ENCODE peak calls at places on chromosomes 16 and 17, in seven cellular contexts. One of them, this sample, is unnamed.

GRCh38 chr17:42340691-42341127 is 47.5 kb downstream of the STAT3 start:
- DNase-seq in MM.1S: peak
- DNase-seq in fibroblast of lung: no peak
- DNase-seq in CD4-positive, alpha-beta T cell: no peak
- DNase-seq in body of pancreas: no peak
- DNase-seq in upper lobe of right lung: no peak
- DNase-seq in fibroblast of villous mesenchyme: no peak
- DNase-seq in this sample: no peak

GRCh38 chr16:82699711-82700495 is 73.1 kb downstream of the CDH13 start:
- DNase-seq in CD4-positive, alpha-beta T cell: no peak
- DNase-seq in upper lobe of right lung: no peak
- DNase-seq in MM.1S: no peak
- DNase-seq in fibroblast of lung: peak
- DNase-seq in body of pancreas: peak
- DNase-seq in fibroblast of villous mesenchyme: peak
- DNase-seq in this sample: no peak

GRCh38 chr17:51711581-51711980 is 446.9 kb downstream of the CA10 start:
- DNase-seq in fibroblast of lung: no peak
- DNase-seq in upper lobe of right lung: no peak
- DNase-seq in MM.1S: no peak
- DNase-seq in body of pancreas: no peak
- DNase-seq in CD4-positive, alpha-beta T cell: no peak
- DNase-seq in fibroblast of villous mesenchyme: no peak
- DNase-seq in this sample: no peak

GRCh38 chr16:23434380-23434779 is 18.6 kb downstream of the COG7 start:
- DNase-seq in upper lobe of right lung: no peak
- DNase-seq in MM.1S: peak
- DNase-seq in body of pancreas: peak
- DNase-seq in fibroblast of villous mesenchyme: peak
- DNase-seq in CD4-positive, alpha-beta T cell: no peak
- DNase-seq in fibroblast of lung: peak
- DNase-seq in this sample: peak

GRCh38 chr17:83189013-83189672 is 109.7 kb downstream of the METRNL start:
- DNase-seq in fibroblast of villous mesenchyme: no peak
- DNase-seq in body of pancreas: peak
- DNase-seq in CD4-positive, alpha-beta T cell: no peak
- DNase-seq in upper lobe of right lung: no peak
- DNase-seq in fibroblast of lung: no peak
- DNase-seq in MM.1S: no peak
- DNase-seq in this sample: no peak

GRCh38 chr16:27973678-27974077 is 89.8 kb downstream of the GSG1L start:
- DNase-seq in upper lobe of right lung: peak
- DNase-seq in MM.1S: no peak
- DNase-seq in fibroblast of villous mesenchyme: no peak
- DNase-seq in fibroblast of lung: no peak
- DNase-seq in body of pancreas: no peak
- DNase-seq in CD4-positive, alpha-beta T cell: no peak
- DNase-seq in this sample: no peak

GRCh38 chr17:50604470-50604869 is 30.2 kb upstream of the ABCC3 start:
- DNase-seq in MM.1S: no peak
- DNase-seq in fibroblast of lung: peak
- DNase-seq in body of pancreas: peak
- DNase-seq in upper lobe of right lung: no peak
- DNase-seq in CD4-positive, alpha-beta T cell: no peak
- DNase-seq in fibroblast of villous mesenchyme: peak
- DNase-seq in this sample: no peak

GRCh38 chr16:88737298-88738166 is 31.2 kb downstream of the CTU2 start:
- DNase-seq in MM.1S: peak
- DNase-seq in CD4-positive, alpha-beta T cell: peak
- DNase-seq in fibroblast of lung: peak
- DNase-seq in fibroblast of villous mesenchyme: peak
- DNase-seq in upper lobe of right lung: peak
- DNase-seq in body of pancreas: peak
- DNase-seq in this sample: peak

GRCh38 chr16:15639061-15639568 is 3.8 kb downstream of the MARF1 start:
- DNase-seq in fibroblast of villous mesenchyme: no peak
- DNase-seq in CD4-positive, alpha-beta T cell: peak
- DNase-seq in upper lobe of right lung: no peak
- DNase-seq in MM.1S: no peak
- DNase-seq in fibroblast of lung: no peak
- DNase-seq in body of pancreas: no peak
- DNase-seq in this sample: no peak

GRCh38 chr17:20095366-20096080 is 86.4 kb downstream of the SPECC1 start:
- DNase-seq in upper lobe of right lung: no peak
- DNase-seq in CD4-positive, alpha-beta T cell: no peak
- DNase-seq in fibroblast of lung: peak
- DNase-seq in body of pancreas: peak
- DNase-seq in MM.1S: no peak
- DNase-seq in fibroblast of villous mesenchyme: peak
- DNase-seq in this sample: peak

GRCh38 chr17:13776027-13776551 is 174.4 kb upstream of the HS3ST3A1 start:
- DNase-seq in MM.1S: no peak
- DNase-seq in body of pancreas: no peak
- DNase-seq in fibroblast of villous mesenchyme: peak
- DNase-seq in CD4-positive, alpha-beta T cell: no peak
- DNase-seq in fibroblast of lung: peak
- DNase-seq in upper lobe of right lung: no peak
- DNase-seq in this sample: no peak

DNA sequence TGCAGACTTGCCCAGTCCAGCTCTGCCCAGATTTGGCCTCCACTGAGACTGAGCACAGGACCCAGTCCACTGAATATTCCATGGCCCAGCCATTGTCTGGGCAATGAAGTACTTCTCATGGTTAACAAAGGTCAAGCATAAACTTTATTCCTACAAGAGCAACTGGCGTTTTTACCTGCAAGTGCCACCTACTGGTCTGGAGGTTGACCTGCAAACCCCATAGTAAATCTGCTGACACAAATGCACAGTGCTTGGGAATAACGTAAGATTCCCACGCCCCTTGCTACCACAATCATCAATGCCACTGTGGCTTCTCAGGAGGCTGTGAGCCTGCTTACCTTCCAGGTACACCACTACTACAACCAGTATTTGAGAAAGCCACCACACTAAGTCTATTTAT is 170.2 kb downstream of the CEP112 start:
- DNase-seq in fibroblast of lung: no peak
- DNase-seq in body of pancreas: no peak
- DNase-seq in CD4-positive, alpha-beta T cell: no peak
- DNase-seq in MM.1S: no peak
- DNase-seq in fibroblast of villous mesenchyme: no peak
- DNase-seq in upper lobe of right lung: no peak
- DNase-seq in this sample: no peak
- TF ChIP-seq CTCF in fibroblast of lung: no peak
- TF ChIP-seq CTCF in body of pancreas: no peak
- TF ChIP-seq CTCF in CD4-positive, alpha-beta T cell: no peak
- TF ChIP-seq CTCF in MM.1S: peak
- TF ChIP-seq CTCF in fibroblast of villous mesenchyme: no peak
- TF ChIP-seq CTCF in upper lobe of right lung: no peak
- TF ChIP-seq CTCF in this sample: no peak

GRCh38 chr17:81519284-81520020 is 6.9 kb upstream of the ACTG1 start:
- DNase-seq in MM.1S: peak
- DNase-seq in CD4-positive, alpha-beta T cell: peak
- DNase-seq in upper lobe of right lung: peak
- DNase-seq in body of pancreas: peak
- DNase-seq in fibroblast of lung: no peak
- DNase-seq in fibroblast of villous mesenchyme: no peak
- DNase-seq in this sample: no peak
- TF ChIP-seq CTCF in MM.1S: peak
- TF ChIP-seq CTCF in CD4-positive, alpha-beta T cell: peak
- TF ChIP-seq CTCF in upper lobe of right lung: peak
- TF ChIP-seq CTCF in body of pancreas: peak
- TF ChIP-seq CTCF in fibroblast of lung: peak
- TF ChIP-seq CTCF in fibroblast of villous mesenchyme: peak
- TF ChIP-seq CTCF in this sample: peak

GRCh38 chr17:64732336-64733006 is 70.4 kb upstream of the SMURF2 start:
- DNase-seq in fibroblast of lung: peak
- DNase-seq in body of pancreas: peak
- DNase-seq in fibroblast of villous mesenchyme: peak
- DNase-seq in upper lobe of right lung: no peak
- DNase-seq in MM.1S: no peak
- DNase-seq in CD4-positive, alpha-beta T cell: no peak
- DNase-seq in this sample: no peak

GRCh38 chr17:64741038-64741641 is 79.0 kb upstream of the SMURF2 start:
- DNase-seq in body of pancreas: peak
- DNase-seq in fibroblast of villous mesenchyme: peak
- DNase-seq in MM.1S: no peak
- DNase-seq in CD4-positive, alpha-beta T cell: no peak
- DNase-seq in upper lobe of right lung: no peak
- DNase-seq in fibroblast of lung: peak
- DNase-seq in this sample: no peak

GRCh38 chr17:64739316-64740058 is 77.4 kb upstream of the SMURF2 start:
- DNase-seq in fibroblast of villous mesenchyme: peak
- DNase-seq in body of pancreas: no peak
- DNase-seq in CD4-positive, alpha-beta T cell: no peak
- DNase-seq in upper lobe of right lung: no peak
- DNase-seq in fibroblast of lung: peak
- DNase-seq in MM.1S: no peak
- DNase-seq in this sample: no peak

GRCh38 chr17:64741924-64742670 is 80.0 kb upstream of the SMURF2 start:
- DNase-seq in fibroblast of lung: peak
- DNase-seq in fibroblast of villous mesenchyme: peak
- DNase-seq in MM.1S: no peak
- DNase-seq in upper lobe of right lung: no peak
- DNase-seq in CD4-positive, alpha-beta T cell: no peak
- DNase-seq in body of pancreas: peak
- DNase-seq in this sample: no peak

DNA sequence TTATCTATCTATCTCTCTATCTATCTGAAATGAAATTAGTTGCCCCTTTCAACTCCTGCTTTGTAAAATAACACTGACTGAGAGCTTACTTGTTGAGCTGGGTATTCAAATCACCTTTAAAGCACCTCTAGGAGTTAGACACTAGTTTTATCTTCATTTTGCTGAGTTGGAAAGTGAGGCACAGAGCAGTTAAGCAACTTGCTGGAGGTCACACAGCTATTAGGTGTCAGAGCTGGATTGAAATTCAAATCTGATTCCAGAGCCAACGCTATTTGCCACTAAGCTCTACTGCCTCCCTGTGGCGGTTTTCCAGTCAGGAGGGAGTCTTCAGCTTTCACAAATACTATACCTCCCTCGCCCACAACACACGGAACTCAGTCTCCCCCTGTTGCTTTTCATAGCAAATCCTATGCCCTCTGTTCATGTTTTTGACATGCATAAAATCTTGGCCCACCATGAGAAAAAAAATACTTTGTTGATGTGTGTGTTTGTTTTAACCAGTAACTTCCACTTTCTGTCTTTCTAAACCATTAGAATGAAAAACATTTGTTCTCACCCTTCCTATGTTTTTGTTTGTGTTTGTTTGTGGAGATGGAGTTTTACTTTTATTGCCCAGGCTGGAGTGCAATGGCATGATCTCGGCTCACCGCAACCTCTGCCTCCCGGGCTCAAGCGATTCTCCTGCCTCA is 74.8 kb upstream of the SMURF2 start:
- DNase-seq in fibroblast of villous mesenchyme: peak
- DNase-seq in MM.1S: peak
- DNase-seq in upper lobe of right lung: no peak
- DNase-seq in CD4-positive, alpha-beta T cell: peak
- DNase-seq in body of pancreas: peak
- DNase-seq in fibroblast of lung: peak
- DNase-seq in this sample: peak
- TF ChIP-seq CTCF in fibroblast of villous mesenchyme: peak
- TF ChIP-seq CTCF in MM.1S: peak
- TF ChIP-seq CTCF in upper lobe of right lung: peak
- TF ChIP-seq CTCF in CD4-positive, alpha-beta T cell: peak
- TF ChIP-seq CTCF in body of pancreas: peak
- TF ChIP-seq CTCF in fibroblast of lung: peak
- TF ChIP-seq CTCF in this sample: peak

GRCh38 chr16:30650369-30651123 is at the start of gene PRR14:
- DNase-seq in body of pancreas: peak
- DNase-seq in CD4-positive, alpha-beta T cell: peak
- DNase-seq in upper lobe of right lung: peak
- DNase-seq in MM.1S: peak
- DNase-seq in fibroblast of lung: peak
- DNase-seq in fibroblast of villous mesenchyme: peak
- DNase-seq in this sample: peak

GRCh38 chr16:30652005-30652296 is 1.2 kb downstream of the PRR14 start:
- DNase-seq in CD4-positive, alpha-beta T cell: no peak
- DNase-seq in fibroblast of lung: peak
- DNase-seq in fibroblast of villous mesenchyme: no peak
- DNase-seq in upper lobe of right lung: no peak
- DNase-seq in body of pancreas: no peak
- DNase-seq in MM.1S: no peak
- DNase-seq in this sample: no peak

GRCh38 chr16:30649725-30650368 is 913 bp upstream of the PRR14 start:
- DNase-seq in upper lobe of right lung: peak
- DNase-seq in fibroblast of lung: no peak
- DNase-seq in MM.1S: no peak
- DNase-seq in body of pancreas: no peak
- DNase-seq in fibroblast of villous mesenchyme: no peak
- DNase-seq in CD4-positive, alpha-beta T cell: no peak
- DNase-seq in this sample: no peak

GRCh38 chr16:30652718-30653117 is 2.0 kb downstream of the PRR14 start:
- DNase-seq in fibroblast of lung: no peak
- DNase-seq in MM.1S: no peak
- DNase-seq in fibroblast of villous mesenchyme: no peak
- DNase-seq in body of pancreas: no peak
- DNase-seq in upper lobe of right lung: no peak
- DNase-seq in CD4-positive, alpha-beta T cell: no peak
- DNase-seq in this sample: no peak

DNA sequence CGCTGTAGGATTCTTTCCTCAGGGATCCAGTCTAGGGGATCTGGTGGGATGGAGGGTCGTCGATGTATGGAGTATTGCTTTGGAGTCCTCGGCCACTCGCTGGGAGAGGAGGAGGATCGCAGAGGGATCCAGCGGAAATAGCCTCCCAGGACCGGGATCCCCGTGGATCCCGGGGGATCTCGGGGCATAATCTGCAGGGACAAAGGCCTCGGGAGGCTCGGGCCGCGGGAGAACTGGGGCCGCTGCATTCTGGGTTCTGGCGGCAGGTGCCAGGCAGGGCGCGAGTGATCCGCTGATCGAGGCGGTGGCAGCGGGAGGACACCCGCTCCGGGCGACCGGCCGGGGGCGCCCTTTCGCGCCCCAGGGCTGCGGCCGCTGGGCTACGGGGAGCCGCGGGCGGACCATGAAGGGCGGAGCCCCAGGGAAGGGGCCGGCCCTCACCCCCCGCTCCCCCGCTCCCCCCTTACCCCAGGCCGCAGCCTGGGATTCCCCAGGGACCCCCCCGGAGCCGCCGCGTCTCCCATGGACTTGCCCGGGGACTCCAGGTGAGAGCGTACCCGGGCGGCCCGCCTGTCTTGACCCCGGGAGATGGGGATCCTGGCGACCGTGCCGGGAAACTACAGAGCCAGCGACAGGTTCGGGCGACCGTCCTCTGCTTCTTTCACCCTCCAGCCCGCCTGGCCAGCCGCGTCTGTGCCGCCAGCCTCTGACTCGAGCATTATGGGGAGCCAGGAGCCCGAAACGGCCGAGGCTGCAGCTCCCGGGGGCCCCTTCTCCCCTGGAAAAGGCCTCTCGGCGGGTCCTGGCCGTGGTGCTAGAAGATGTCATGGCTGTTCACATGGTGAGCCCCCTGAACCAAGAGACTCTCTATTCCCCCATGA is 604 bp downstream of the PRR14 start:
- DNase-seq in MM.1S: peak
- DNase-seq in fibroblast of villous mesenchyme: peak
- DNase-seq in upper lobe of right lung: peak
- DNase-seq in CD4-positive, alpha-beta T cell: peak
- DNase-seq in body of pancreas: peak
- DNase-seq in fibroblast of lung: peak
- DNase-seq in this sample: peak
- TF ChIP-seq CTCF in MM.1S: peak
- TF ChIP-seq CTCF in fibroblast of villous mesenchyme: peak
- TF ChIP-seq CTCF in upper lobe of right lung: peak
- TF ChIP-seq CTCF in CD4-positive, alpha-beta T cell: peak
- TF ChIP-seq CTCF in body of pancreas: peak
- TF ChIP-seq CTCF in fibroblast of lung: peak
- TF ChIP-seq CTCF in this sample: peak

GRCh38 chr17:11240841-11241610 is at the start of gene SHISA6:
- DNase-seq in upper lobe of right lung: no peak
- DNase-seq in CD4-positive, alpha-beta T cell: no peak
- DNase-seq in body of pancreas: no peak
- DNase-seq in fibroblast of villous mesenchyme: no peak
- DNase-seq in MM.1S: no peak
- DNase-seq in fibroblast of lung: no peak
- DNase-seq in this sample: peak
- TF ChIP-seq CTCF in upper lobe of right lung: no peak
- TF ChIP-seq CTCF in CD4-positive, alpha-beta T cell: no peak
- TF ChIP-seq CTCF in body of pancreas: no peak
- TF ChIP-seq CTCF in fibroblast of villous mesenchyme: no peak
- TF ChIP-seq CTCF in MM.1S: no peak
- TF ChIP-seq CTCF in fibroblast of lung: no peak
- TF ChIP-seq CTCF in this sample: no peak